ENCODE peak calls at places on chromosomes 12 and 14, in five cellular contexts. K is adipocyte, F is stomach, D is neuronal stem cell, V is psoas muscle. P is an unnamed sample.

GRCh38 chr12:45439039-45439438 is 223.1 kb downstream of the ANO6 start:
- DNase-seq in K (no peak), F (no peak), D (no peak), V (no peak), P (no peak)

GRCh38 chr14:85002846-85003245 is 527.1 kb upstream of the FLRT2 start:
- DNase-seq in K (peak; percentile 4), F (no peak), D (no peak), V (no peak), P (no peak)

GRCh38 chr12:18430425-18431048 is 169.2 kb downstream of the PIK3C2G start:
- DNase-seq in K (peak; percentile 78), F (peak; percentile 40), D (peak; percentile 56), V (no peak), P (peak; percentile 59)

GRCh38 chr12:80165741-80166140 is 66.4 kb downstream of the OTOGL start:
- DNase-seq in K (no peak), F (no peak), D (no peak), V (no peak), P (no peak)

GRCh38 chr12:102429755-102430154 is 50.6 kb downstream of the IGF1 start:
- DNase-seq in K (no peak), F (no peak), D (no peak), V (peak; percentile 44), P (no peak)

GRCh38 chr14:60102389-60102788 is 10.7 kb downstream of the PCNX4 start:
- DNase-seq in K (peak; percentile 91), F (no peak), D (no peak), V (no peak), P (no peak)

GRCh38 chr12:4813741-4814140 is 93.5 kb downstream of the GALNT8 start:
- DNase-seq in K (no peak), F (no peak), D (no peak), V (no peak), P (no peak)

GRCh38 chr12:65568517-65568916 is 255.8 kb upstream of the HMGA2 start:
- DNase-seq in K (no peak), F (peak; percentile 47), D (no peak), V (no peak), P (no peak)

GRCh38 chr12:122327014-122327413 is 60.7 kb upstream of the VPS33A start:
- DNase-seq in K (no peak), F (no peak), D (no peak), V (no peak), P (no peak)

GRCh38 chr12:122322501-122322900 is 56.2 kb upstream of the VPS33A start:
- DNase-seq in K (no peak), F (no peak), D (no peak), V (no peak), P (no peak)

GRCh38 chr12:122323311-122324019 is 57.2 kb upstream of the VPS33A start:
- DNase-seq in K (no peak), F (no peak), D (no peak), V (no peak), P (no peak)

GRCh38 chr12:122326597-122326996 is 60.3 kb upstream of the VPS33A start:
- DNase-seq in K (no peak), F (no peak), D (no peak), V (no peak), P (no peak)

DNA sequence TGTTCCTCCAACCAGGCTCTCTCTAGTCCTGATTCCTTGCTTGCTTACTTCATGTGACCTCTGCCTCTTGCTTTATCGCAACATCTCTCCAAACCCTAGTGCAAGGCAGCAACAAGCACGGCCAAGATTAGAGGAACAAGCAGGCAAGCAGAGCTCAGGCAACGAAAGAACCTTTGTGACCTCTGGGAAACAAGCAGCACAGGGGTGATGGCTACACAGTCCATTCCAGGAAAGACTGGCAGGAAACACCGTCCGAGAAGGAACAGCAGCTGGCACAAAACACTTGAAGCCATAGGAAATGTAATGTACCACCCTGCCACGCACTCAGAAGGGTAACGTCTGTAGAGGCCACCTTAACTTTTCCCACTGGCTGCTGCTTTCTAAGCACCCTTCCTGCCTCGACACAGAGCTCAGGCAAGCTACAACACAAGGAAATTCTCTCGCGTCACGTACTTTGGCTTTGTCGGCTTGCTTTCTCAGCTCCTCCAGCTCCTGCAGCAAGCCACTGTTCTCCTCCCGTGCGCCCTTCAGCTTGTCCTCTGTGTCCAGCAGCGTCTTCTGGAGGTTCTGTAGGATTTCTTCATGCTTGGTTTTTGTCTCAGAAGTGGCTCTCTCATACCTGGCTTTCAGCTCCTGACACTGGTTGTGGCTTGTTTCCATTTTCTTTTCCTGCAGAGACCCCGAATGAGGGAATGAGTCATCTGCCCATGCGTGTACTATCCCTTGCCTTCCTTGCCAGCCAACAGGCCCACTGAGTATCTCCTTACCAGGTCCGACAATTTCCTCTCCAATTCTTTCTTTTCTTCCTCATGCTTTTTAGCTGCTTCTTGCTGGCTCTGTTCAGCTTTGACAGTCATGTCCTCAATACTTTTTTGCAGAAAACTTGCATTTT is 61.4 kb upstream of the VPS33A start:
- DNase-seq in K (no peak), F (peak; percentile 73), D (no peak), V (no peak), P (no peak)
- H3K36me3 ChIP-seq in K (peaks cover 66% of the 10 kb centered on the region), F (peaks cover 91% of the 10 kb centered on the region), D (peaks cover 91% of the 10 kb centered on the region), V (peaks cover 100% of the 10 kb centered on the region), P (peaks cover 67% of the 10 kb centered on the region)

GRCh38 chr14:104704252-104704651 is 14.8 kb downstream of the INF2 start:
- DNase-seq in K (no peak), F (no peak), D (no peak), V (no peak), P (no peak)

GRCh38 chr14:104703269-104703668 is 13.9 kb downstream of the INF2 start:
- DNase-seq in K (no peak), F (no peak), D (no peak), V (no peak), P (no peak)

GRCh38 chr14:104701383-104702076 is 12.1 kb downstream of the INF2 start:
- DNase-seq in K (no peak), F (no peak), D (no peak), V (no peak), P (no peak)

GRCh38 chr14:104702106-104702505 is 12.7 kb downstream of the INF2 start:
- DNase-seq in K (no peak), F (no peak), D (no peak), V (no peak), P (no peak)

DNA sequence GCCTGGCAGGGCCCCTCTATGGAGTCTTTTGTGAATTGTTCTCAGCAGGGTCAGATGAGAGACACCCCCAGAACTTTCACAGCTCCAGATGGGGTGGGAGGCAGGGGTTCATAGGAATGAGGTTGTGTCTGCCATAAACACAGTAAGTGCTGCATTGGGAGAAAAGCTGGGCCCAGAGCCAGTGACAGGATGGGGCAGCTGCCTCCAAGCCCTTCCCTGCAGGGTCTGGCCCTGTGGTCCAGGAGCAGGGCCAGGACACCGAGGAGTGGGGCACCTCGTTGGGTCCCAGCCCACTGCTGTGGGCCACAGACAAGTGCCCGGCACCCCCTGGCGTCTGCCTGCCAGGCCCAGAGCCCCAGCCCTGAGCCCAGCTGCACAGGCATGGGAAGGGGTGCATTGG is 13.3 kb downstream of the INF2 start:
- DNase-seq in K (no peak), F (no peak), D (no peak), V (no peak), P (no peak)
- H3K36me3 ChIP-seq in K (peaks cover 51% of the 10 kb centered on the region), F (peaks cover 66% of the 10 kb centered on the region), D (peaks cover 40% of the 10 kb centered on the region), V (peaks cover 35% of the 10 kb centered on the region), P (peaks cover 24% of the 10 kb centered on the region)

DNA sequence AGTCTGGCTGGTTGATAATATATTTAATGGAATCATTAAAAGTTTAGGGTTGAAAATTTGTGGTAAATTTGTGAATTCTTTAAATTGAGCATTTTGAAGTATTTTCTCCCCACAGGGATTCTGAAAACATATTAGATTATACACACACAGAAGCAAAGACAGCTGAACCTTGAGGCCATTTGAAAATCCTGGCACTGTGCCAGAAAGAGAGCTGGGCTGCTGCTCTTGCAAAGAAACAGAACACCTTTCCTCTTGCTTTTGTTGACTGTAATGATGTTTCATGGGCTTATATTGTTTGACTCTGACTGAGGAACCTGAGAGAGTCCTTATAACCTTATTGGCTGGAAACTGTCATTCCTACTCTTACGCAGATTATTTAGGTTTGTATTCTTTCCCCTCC is 4.8 kb downstream of the RNF34 start:
- DNase-seq in K (peak; percentile 36), F (peak; percentile 48), D (no peak), V (no peak), P (no peak)
- H3K36me3 ChIP-seq in K (peaks cover 21% of the 10 kb centered on the region), F (peaks cover 43% of the 10 kb centered on the region), D (peaks cover 64% of the 10 kb centered on the region), V (peaks cover 29% of the 10 kb centered on the region), P (peaks cover 7% of the 10 kb centered on the region)

GRCh38 chr12:109591041-109591440 is 17.4 kb downstream of the MVK start:
- DNase-seq in K (no peak), F (no peak), D (no peak), V (no peak), P (no peak)
- H3K36me3 ChIP-seq in K (peaks cover 76% of the 10 kb centered on the region), F (peaks cover 88% of the 10 kb centered on the region), D (peaks cover 99% of the 10 kb centered on the region), V (peaks cover 39% of the 10 kb centered on the region), P (no peaks in the 10 kb centered on the region)

GRCh38 chr12:132746621-132747020 is 15.0 kb downstream of the ANKLE2 start:
- DNase-seq in K (no peak), F (no peak), D (no peak), V (no peak), P (no peak)
- H3K36me3 ChIP-seq in K (peaks cover 94% of the 10 kb centered on the region), F (peaks cover 100% of the 10 kb centered on the region), D (peaks cover 98% of the 10 kb centered on the region), V (peaks cover 99% of the 10 kb centered on the region), P (peaks cover 92% of the 10 kb centered on the region)

DNA sequence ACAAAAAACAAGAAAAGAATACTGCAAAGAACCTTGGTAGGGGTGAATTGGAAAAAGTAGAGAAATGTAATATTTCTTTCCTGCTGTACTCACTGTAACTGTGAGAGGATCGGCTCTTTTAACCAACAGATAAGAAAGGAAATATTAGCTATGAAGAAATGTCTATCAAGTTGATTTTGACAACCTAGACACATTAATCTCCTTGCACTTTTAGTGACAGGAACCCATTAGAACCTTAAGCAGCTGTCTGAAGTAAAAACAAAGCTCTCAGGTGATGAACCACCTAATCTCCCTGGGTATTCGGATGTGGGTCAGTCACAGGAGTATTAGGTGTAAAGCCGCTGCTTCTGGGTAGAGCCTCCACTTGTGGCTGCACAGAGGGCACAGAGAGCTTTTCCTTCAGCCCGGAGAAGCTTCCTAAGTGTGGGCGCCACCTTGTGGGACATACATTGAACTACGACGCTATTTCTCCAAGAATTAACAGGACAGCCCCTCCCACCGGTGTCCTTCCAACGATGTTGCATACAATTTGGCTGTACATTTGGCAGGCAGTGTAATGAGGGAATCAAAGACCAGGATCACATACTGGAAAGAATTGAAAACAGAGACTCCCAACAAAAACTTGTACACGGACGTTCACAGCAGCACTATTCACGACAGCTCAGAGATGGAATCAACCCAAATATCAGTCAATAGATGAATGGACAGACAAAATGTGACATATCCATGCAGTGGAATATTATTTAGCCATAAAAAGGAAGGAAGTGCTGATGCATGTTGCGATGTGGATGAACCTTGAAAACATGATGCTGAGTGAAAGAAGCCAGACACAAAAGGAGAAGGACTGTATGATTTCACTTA is 28.9 kb upstream of the MAPKAPK5 start:
- DNase-seq in K (peak; percentile 96), F (peak; percentile 84), D (peak; percentile 78), V (peak; percentile 71), P (peak; percentile 83)
- H3K36me3 ChIP-seq in K (peaks cover 18% of the 10 kb centered on the region), F (peaks cover 46% of the 10 kb centered on the region), D (peaks cover 3% of the 10 kb centered on the region), V (peaks cover 44% of the 10 kb centered on the region), P (peaks cover 32% of the 10 kb centered on the region)